ENCODE peak calls at places on chromosomes 16 and 17, in four cellular contexts. W is stimulated activated CD8-positive, alpha-beta memory T cell treated with anti-CD3 and anti-CD28 coated beads, Interleukin-7, amount 100 ng/mL, for 1 hour; C is adrenal gland; X is mesendoderm. R is an unnamed sample.

GRCh38 chr17:9238340-9239259 is 217.3 kb downstream of the NTN1 start:
- DNase-seq in W (no peak), C (no peak), X (no peak), R (no peak)

GRCh38 chr17:55245986-55246385 is 18.8 kb upstream of the HLF start:
- DNase-seq in W (no peak), C (no peak), X (no peak), R (no peak)

GRCh38 chr17:75750661-75751423 is 14.2 kb downstream of the GALK1 start:
- DNase-seq in W (no peak), C (no peak), X (no peak), R (no peak)

GRCh38 chr17:42266918-42267766 is 9.0 kb downstream of the STAT5B start:
- DNase-seq in W (no peak), C (no peak), X (peak; percentile 51), R (no peak)

GRCh38 chr16:85644093-85644712 is 31.1 kb downstream of the GSE1 start:
- DNase-seq in W (no peak), C (no peak), X (no peak), R (no peak)

GRCh38 chr16:27572711-27573110 is 22.8 kb downstream of the KATNIP start:
- DNase-seq in W (no peak), C (no peak), X (no peak), R (no peak)

GRCh38 chr17:31054761-31055160 is 40.0 kb upstream of the NF1 start:
- DNase-seq in W (no peak), C (no peak), X (no peak), R (no peak)

GRCh38 chr17:55607736-55608341 is 96.6 kb upstream of the SMIM36 start:
- DNase-seq in W (no peak), C (no peak), X (peak; percentile 33), R (peak; percentile 79)

GRCh38 chr16:19294156-19294649 is 8.7 kb downstream of the CLEC19A start:
- DNase-seq in W (no peak), C (peak; percentile 57), X (no peak), R (peak; percentile 61)

GRCh38 chr17:5282639-5283217 is 644 bp downstream of the RABEP1 start:
- DNase-seq in W (peak; percentile 0), C (peak; percentile 38), X (peak; percentile 39), R (no peak)

GRCh38 chr16:72664122-72664479 is 383.8 kb downstream of the ZFHX3 start:
- DNase-seq in W (no peak), C (no peak), X (no peak), R (no peak)

GRCh38 chr17:28864991-28865849 is 10.4 kb downstream of the ERAL1 start:
- DNase-seq in W (no peak), C (no peak), X (peak; percentile 44), R (no peak)

GRCh38 chr16:51159296-51159695 is 8.2 kb upstream of the SALL1 start:
- DNase-seq in W (no peak), C (no peak), X (no peak), R (no peak)

GRCh38 chr17:78651551-78651950 is 74.4 kb upstream of the DNAH17 start:
- DNase-seq in W (no peak), C (no peak), X (no peak), R (no peak)

GRCh38 chr16:88705076-88705684 is 1.0 kb downstream of the RNF166 start:
- DNase-seq in W (no peak), C (no peak), X (no peak), R (no peak)

GRCh38 chr16:11152677-11153321 is 103.2 kb downstream of the SOCS1 start:
- DNase-seq in W (no peak), C (no peak), X (no peak), R (no peak)

GRCh38 chr17:81715872-81716673 is 4.0 kb downstream of the SLC25A10 start:
- DNase-seq in W (no peak), C (no peak), X (no peak), R (no peak)

GRCh38 chr17:6994666-6995246 is 1.1 kb upstream of the ALOX12 start:
- DNase-seq in W (no peak), C (no peak), X (no peak), R (no peak)

GRCh38 chr17:35372846-35373531 is 432 bp downstream of the SLFN11 start:
- DNase-seq in W (no peak), C (no peak), X (no peak), R (no peak)

GRCh38 chr16:75097941-75098897 is 18.4 kb downstream of the LDHD start:
- DNase-seq in W (peak; percentile 38), C (no peak), X (no peak), R (no peak)

GRCh38 chr16:87874639-87875472 is 5.5 kb upstream of the SLC7A5 start:
- DNase-seq in W (no peak), C (no peak), X (peak; percentile 76), R (no peak)

GRCh38 chr17:50944054-50944901 is 78.1 kb upstream of the TOB1 start:
- DNase-seq in W (peak; percentile 27), C (peak; percentile 85), X (peak; percentile 62), R (peak; percentile 84)